ENCODE peak calls at places on chromosomes 11 and 22, in five cellular contexts. L is AG20443, N is Daoy, C is HT-29, O is left colon. Y is an unnamed sample.

GRCh38 chr11:70901951-70902521 is 350.3 kb downstream of the SHANK2 start:
- DNase-seq in L (no peak), O (peak), C (peak), N (no peak), Y (peak)

GRCh38 chr11:64347171-64347867 is 7.3 kb downstream of the CCDC88B start:
- DNase-seq in L (no peak), C (no peak), N (no peak), O (no peak), Y (peak)

GRCh38 chr11:16097543-16097942 is 258.8 kb downstream of the SOX6 start:
- DNase-seq in C (no peak), N (no peak), O (peak), L (no peak), Y (no peak)

GRCh38 chr11:108346451-108346850 is 120.9 kb downstream of the C11orf65 start:
- DNase-seq in N (no peak), C (no peak), L (no peak), O (no peak), Y (no peak)

GRCh38 chr22:20128902-20129746 is 2.5 kb upstream of the ZDHHC8 start:
- DNase-seq in C (peak), N (peak), O (no peak), L (peak), Y (peak)

GRCh38 chr11:69644071-69644961 is 3.4 kb downstream of the CCND1 start:
- DNase-seq in O (peak), L (peak), C (peak), N (peak), Y (no peak)

GRCh38 chr11:112380464-112380863 is 119.8 kb upstream of the PLET1 start:
- DNase-seq in O (no peak), L (no peak), C (no peak), N (no peak), Y (no peak)

GRCh38 chr22:47343611-47344010 is 581.2 kb downstream of the TBC1D22A start:
- DNase-seq in O (no peak), C (no peak), L (no peak), N (no peak), Y (no peak)

GRCh38 chr11:130383363-130384168 is 44.8 kb downstream of the ADAMTS8 start:
- DNase-seq in O (no peak), N (peak), L (peak), C (peak), Y (no peak)

GRCh38 chr11:48024635-48025071 is 44.3 kb downstream of the PTPRJ start:
- DNase-seq in N (no peak), C (no peak), L (no peak), O (no peak), Y (no peak)

GRCh38 chr11:67277231-67277961 is 11.1 kb downstream of the GRK2 start:
- DNase-seq in O (peak), N (peak), L (peak), C (peak), Y (peak)

GRCh38 chr11:93605638-93606037 is 55.8 kb upstream of the CEP295 start:
- DNase-seq in L (no peak), N (no peak), C (no peak), O (no peak), Y (no peak)

GRCh38 chr11:1628506-1629325 is 859 bp upstream of the KRTAP5-5 start:
- DNase-seq in O (no peak), C (peak), N (peak), L (peak), Y (peak)

GRCh38 chr11:29018631-29019030 is 910.4 kb downstream of the METTL15 start:
- DNase-seq in O (no peak), C (peak), N (peak), L (peak), Y (no peak)

Y was measured in HL-60.